ENCODE peak calls at places on chromosome 9, in ten cellular contexts. T is WTC11, I is mesothelial cell of epicardium, A is HepG2, R is cardiac fibroblast, E is coronary artery, H is neural crest cell, N is BJ, X is heart right ventricle, O is fibroblast of the aortic adventitia. W is an unnamed sample.

GRCh38 chr9:110994771-110995241 is 43.5 kb downstream of the LPAR1 start:
- DNase-seq in T (no peak), I (no peak), A (no peak), R (peak), E (no peak), H (no peak), N (no peak), X (no peak), O (peak), W (no peak)

GRCh38 chr9:68418259-68418845 is 61.9 kb downstream of the PGM5 start:
- DNase-seq in T (no peak), I (no peak), A (no peak), R (no peak), E (no peak), H (no peak), N (no peak), X (peak), O (no peak), W (no peak)

GRCh38 chr9:745761-746414 is 95.6 kb upstream of the DMRT1 start:
- DNase-seq in T (no peak), I (no peak), A (peak), R (no peak), E (no peak), H (no peak), N (no peak), X (no peak), O (no peak), W (no peak)

GRCh38 chr9:38437193-38437823 is 13.1 kb upstream of the IGFBPL1 start:
- DNase-seq in T (no peak), I (no peak), A (peak), R (no peak), E (peak), H (no peak), N (no peak), X (no peak), O (peak), W (no peak)

GRCh38 chr9:105355810-105356209 is 92.0 kb upstream of the FSD1L start:
- DNase-seq in T (no peak), I (no peak), A (no peak), R (peak), E (no peak), H (no peak), N (no peak), X (no peak), O (peak), W (no peak)

GRCh38 chr9:93390953-93391515 is 60.5 kb upstream of the FAM120A start:
- DNase-seq in T (no peak), I (no peak), A (no peak), R (no peak), E (no peak), H (no peak), N (no peak), X (no peak), O (no peak), W (no peak)

GRCh38 chr9:4829956-4830355 is 37.2 kb downstream of the RCL1 start:
- DNase-seq in T (no peak), I (no peak), A (no peak), R (no peak), E (no peak), H (no peak), N (no peak), X (no peak), O (peak), W (no peak)

GRCh38 chr9:135077497-135078200 is 9.8 kb upstream of the OLFM1 start:
- DNase-seq in T (peak), I (peak), A (no peak), R (peak), E (peak), H (peak), N (no peak), X (no peak), O (peak), W (peak)

GRCh38 chr9:101409079-101409477 is 10.4 kb downstream of the ZNF189 start:
- DNase-seq in T (no peak), I (no peak), A (no peak), R (peak), E (no peak), H (no peak), N (no peak), X (no peak), O (peak), W (no peak)

GRCh38 chr9:32351845-32352244 is 32.6 kb upstream of the ACO1 start:
- DNase-seq in T (peak), I (no peak), A (no peak), R (peak), E (no peak), H (no peak), N (no peak), X (no peak), O (no peak), W (no peak)

GRCh38 chr9:114371986-114372917 is 15.5 kb downstream of the AKNA start:
- DNase-seq in T (no peak), I (no peak), A (no peak), R (peak), E (no peak), H (no peak), N (no peak), X (no peak), O (no peak), W (no peak)

GRCh38 chr9:108837530-108837929 is 18.3 kb downstream of the ACTL7B start:
- DNase-seq in T (no peak), I (no peak), A (no peak), R (no peak), E (no peak), H (no peak), N (no peak), X (no peak), O (no peak), W (no peak)

GRCh38 chr9:110047955-110048472 is 159.9 kb downstream of the C9orf152 start:
- DNase-seq in T (peak), I (peak), A (no peak), R (no peak), E (no peak), H (peak), N (no peak), X (no peak), O (no peak), W (peak)

GRCh38 chr9:137015976-137016375 is 12.1 kb downstream of the ABCA2 start:
- DNase-seq in T (no peak), I (no peak), A (no peak), R (no peak), E (no peak), H (no peak), N (no peak), X (no peak), O (no peak), W (no peak)
- TF ChIP-seq CTCF in T (no peak), I (no peak), A (no peak), R (no peak), E (no peak), H (no peak), N (no peak), X (no peak), O (no peak), W (no peak)

GRCh38 chr9:99167694-99168093 is 54.0 kb downstream of the ALG2 start:
- DNase-seq in T (no peak), I (no peak), A (no peak), R (no peak), E (no peak), H (no peak), N (no peak), X (no peak), O (no peak), W (no peak)

GRCh38 chr9:99172129-99173091 is 49.3 kb downstream of the ALG2 start:
- DNase-seq in T (no peak), I (no peak), A (peak), R (no peak), E (no peak), H (no peak), N (no peak), X (no peak), O (no peak), W (no peak)

GRCh38 chr9:99171225-99172128 is 50.3 kb downstream of the ALG2 start:
- DNase-seq in T (no peak), I (no peak), A (no peak), R (no peak), E (no peak), H (no peak), N (no peak), X (no peak), O (no peak), W (no peak)

GRCh38 chr9:99169086-99169485 is 52.7 kb downstream of the ALG2 start:
- DNase-seq in T (peak), I (no peak), A (no peak), R (no peak), E (no peak), H (no peak), N (no peak), X (no peak), O (no peak), W (no peak)

GRCh38 chr9:99169982-99170761 is 51.6 kb downstream of the ALG2 start:
- DNase-seq in T (peak), I (no peak), A (no peak), R (no peak), E (no peak), H (no peak), N (no peak), X (no peak), O (no peak), W (peak)
- TF ChIP-seq CTCF in T (no peak), I (no peak), A (no peak), R (peak), E (no peak), H (no peak), N (peak), X (no peak), O (no peak), W (peak)

GRCh38 chr9:137280478-137281344 is 3.2 kb downstream of the TOR4A start:
- DNase-seq in T (peak), I (peak), A (no peak), R (peak), E (peak), H (peak), N (no peak), X (no peak), O (no peak), W (peak)
- TF ChIP-seq CTCF in T (peak), I (peak), A (no peak), R (peak), E (no peak), H (peak), N (no peak), X (peak), O (peak), W (peak)

DNA sequence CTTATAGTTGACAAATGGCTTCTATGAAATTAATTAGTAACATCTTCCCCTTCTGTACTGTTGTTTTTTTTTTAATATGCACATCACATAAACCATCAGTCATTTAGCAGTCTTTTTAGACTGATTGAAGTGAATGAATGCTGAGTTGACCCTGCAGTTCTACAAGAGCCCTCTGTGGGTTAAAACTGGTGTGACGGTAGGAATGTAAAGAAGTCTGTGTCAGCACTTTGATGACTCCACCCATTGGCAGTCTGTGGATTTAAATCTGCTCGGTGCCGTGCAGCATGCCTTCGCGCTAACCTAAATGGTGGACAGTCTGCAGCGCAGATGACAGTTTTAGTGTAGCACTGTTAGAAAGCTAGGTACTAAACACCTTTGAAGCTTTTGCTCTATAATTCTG is 3.1 kb downstream of the GTF3C4 start:
- DNase-seq in T (no peak), I (no peak), A (peak), R (peak), E (no peak), H (peak), N (no peak), X (no peak), O (peak), W (peak)
- TF ChIP-seq CTCF in T (no peak), I (peak), A (no peak), R (peak), E (no peak), H (peak), N (peak), X (no peak), O (peak), W (no peak)

DNA sequence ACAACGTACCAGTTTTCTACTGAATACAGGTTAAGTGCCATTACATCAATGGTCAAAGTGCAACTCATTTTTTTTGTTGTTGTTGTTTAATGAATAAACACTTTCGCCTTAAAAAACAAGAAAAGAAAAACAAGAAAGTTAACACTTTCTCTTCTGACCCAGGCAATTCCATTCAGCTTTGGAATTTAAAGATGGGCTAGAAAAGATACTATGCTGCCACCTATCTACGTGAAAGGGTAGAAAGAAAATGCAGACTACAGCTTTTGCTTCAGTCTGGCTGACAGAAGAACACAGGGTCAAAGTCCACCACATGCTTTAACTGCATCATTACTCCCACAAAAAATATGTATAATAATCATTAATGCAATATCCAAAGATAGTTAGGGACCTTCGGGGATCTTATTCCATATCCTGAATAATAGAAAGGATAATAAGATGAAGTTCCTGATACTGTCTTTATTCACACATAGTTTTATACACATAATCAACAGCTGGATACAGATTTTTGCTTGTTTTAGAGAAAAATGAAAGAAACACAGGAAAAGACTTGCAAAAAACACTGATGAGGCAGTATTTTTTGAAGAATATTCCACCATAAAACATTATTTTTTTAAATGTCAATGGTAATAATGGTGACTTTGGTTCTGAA is 40.4 kb downstream of the ZDHHC21 start:
- DNase-seq in T (no peak), I (no peak), A (peak), R (peak), E (no peak), H (no peak), N (no peak), X (no peak), O (peak), W (no peak)
- TF ChIP-seq CTCF in T (no peak), I (no peak), A (peak), R (peak), E (no peak), H (peak), N (peak), X (peak), O (peak), W (peak)

GRCh38 chr9:21413089-21414023 is 4.4 kb downstream of the IFNA8 start:
- DNase-seq in T (no peak), I (no peak), A (no peak), R (no peak), E (no peak), H (no peak), N (no peak), X (no peak), O (no peak), W (peak)
- TF ChIP-seq CTCF in T (peak), I (no peak), A (peak), R (peak), E (no peak), H (peak), N (peak), X (peak), O (peak), W (no peak)

W was measured in endothelial cell.